ENCODE peak calls at places on chromosomes 5 and 9, in seven cellular contexts. One of them, this sample, is unnamed.

GRCh38 chr5:140481758-140482157 is 65.7 kb upstream of the EIF4EBP3 start:
- DNase-seq in hepatocyte: no peak
- DNase-seq in pancreas: no peak
- DNase-seq in left ventricle myocardium inferior: no peak
- DNase-seq in breast epithelium: no peak
- DNase-seq in tibial nerve: no peak
- DNase-seq in A549: no peak
- DNase-seq in this sample: no peak

GRCh38 chr5:172437445-172438303 is 16.7 kb downstream of the SH3PXD2B start:
- DNase-seq in hepatocyte: peak; percentile 79
- DNase-seq in pancreas: peak; percentile 75
- DNase-seq in left ventricle myocardium inferior: peak; percentile 63
- DNase-seq in breast epithelium: no peak
- DNase-seq in tibial nerve: peak; percentile 70
- DNase-seq in A549: peak; percentile 49
- DNase-seq in this sample: no peak

GRCh38 chr5:134851307-134851923 is 5.6 kb downstream of the C5orf24 start:
- DNase-seq in hepatocyte: no peak
- DNase-seq in pancreas: no peak
- DNase-seq in left ventricle myocardium inferior: no peak
- DNase-seq in breast epithelium: no peak
- DNase-seq in tibial nerve: no peak
- DNase-seq in A549: peak; percentile 57
- DNase-seq in this sample: no peak

GRCh38 chr9:106619211-106619610 is 243.8 kb upstream of the ZNF462 start:
- DNase-seq in hepatocyte: no peak
- DNase-seq in pancreas: no peak
- DNase-seq in left ventricle myocardium inferior: no peak
- DNase-seq in breast epithelium: no peak
- DNase-seq in tibial nerve: no peak
- DNase-seq in A549: no peak
- DNase-seq in this sample: no peak

GRCh38 chr5:58648846-58649245 is 66.0 kb downstream of the RAB3C start:
- DNase-seq in hepatocyte: no peak
- DNase-seq in pancreas: no peak
- DNase-seq in left ventricle myocardium inferior: no peak
- DNase-seq in breast epithelium: no peak
- DNase-seq in tibial nerve: no peak
- DNase-seq in A549: no peak
- DNase-seq in this sample: no peak

GRCh38 chr5:157456301-157456700 is 3.7 kb upstream of the NIPAL4 start:
- DNase-seq in hepatocyte: no peak
- DNase-seq in pancreas: no peak
- DNase-seq in left ventricle myocardium inferior: no peak
- DNase-seq in breast epithelium: no peak
- DNase-seq in tibial nerve: no peak
- DNase-seq in A549: no peak
- DNase-seq in this sample: no peak

GRCh38 chr9:126502417-126503332 is 111.1 kb upstream of the LMX1B start:
- DNase-seq in hepatocyte: no peak
- DNase-seq in pancreas: no peak
- DNase-seq in left ventricle myocardium inferior: no peak
- DNase-seq in breast epithelium: no peak
- DNase-seq in tibial nerve: no peak
- DNase-seq in A549: no peak
- DNase-seq in this sample: no peak

GRCh38 chr9:99305124-99305523 is 83.0 kb downstream of the SEC61B start:
- DNase-seq in hepatocyte: no peak
- DNase-seq in pancreas: no peak
- DNase-seq in left ventricle myocardium inferior: no peak
- DNase-seq in breast epithelium: no peak
- DNase-seq in tibial nerve: no peak
- DNase-seq in A549: no peak
- DNase-seq in this sample: no peak

GRCh38 chr9:75855509-75855908 is 35.0 kb upstream of the PCSK5 start:
- DNase-seq in hepatocyte: peak; percentile 43
- DNase-seq in pancreas: no peak
- DNase-seq in left ventricle myocardium inferior: no peak
- DNase-seq in breast epithelium: no peak
- DNase-seq in tibial nerve: peak; percentile 63
- DNase-seq in A549: peak; percentile 25
- DNase-seq in this sample: no peak

GRCh38 chr9:22169243-22169642 is 160.1 kb upstream of the CDKN2B start:
- DNase-seq in hepatocyte: no peak
- DNase-seq in pancreas: no peak
- DNase-seq in left ventricle myocardium inferior: no peak
- DNase-seq in breast epithelium: no peak
- DNase-seq in tibial nerve: no peak
- DNase-seq in A549: peak; percentile 55
- DNase-seq in this sample: no peak

GRCh38 chr9:136826703-136827582 is 15.3 kb upstream of the AJM1 start:
- DNase-seq in hepatocyte: no peak
- DNase-seq in pancreas: peak; percentile 98
- DNase-seq in left ventricle myocardium inferior: no peak
- DNase-seq in breast epithelium: no peak
- DNase-seq in tibial nerve: no peak
- DNase-seq in A549: no peak
- DNase-seq in this sample: no peak

GRCh38 chr5:168931638-168932345 is 352.6 kb upstream of the PANK3 start:
- DNase-seq in hepatocyte: peak; percentile 36
- DNase-seq in pancreas: no peak
- DNase-seq in left ventricle myocardium inferior: no peak
- DNase-seq in breast epithelium: no peak
- DNase-seq in tibial nerve: no peak
- DNase-seq in A549: no peak
- DNase-seq in this sample: no peak

GRCh38 chr5:121987052-121987684 is 25.4 kb downstream of the SRFBP1 start:
- DNase-seq in hepatocyte: no peak
- DNase-seq in pancreas: no peak
- DNase-seq in left ventricle myocardium inferior: no peak
- DNase-seq in breast epithelium: no peak
- DNase-seq in tibial nerve: no peak
- DNase-seq in A549: no peak
- DNase-seq in this sample: no peak

GRCh38 chr5:96146675-96147074 is 185.0 kb upstream of the ELL2 start:
- DNase-seq in hepatocyte: peak; percentile 13
- DNase-seq in pancreas: no peak
- DNase-seq in left ventricle myocardium inferior: no peak
- DNase-seq in breast epithelium: no peak
- DNase-seq in tibial nerve: no peak
- DNase-seq in A549: peak; percentile 52
- DNase-seq in this sample: no peak

GRCh38 chr9:16207161-16207560 is 654.3 kb downstream of the CCDC171 start:
- DNase-seq in hepatocyte: peak; percentile 50
- DNase-seq in pancreas: no peak
- DNase-seq in left ventricle myocardium inferior: peak; percentile 50
- DNase-seq in breast epithelium: no peak
- DNase-seq in tibial nerve: peak; percentile 57
- DNase-seq in A549: no peak
- DNase-seq in this sample: no peak

GRCh38 chr5:170522211-170523128 is 18.6 kb downstream of the KCNIP1 start:
- DNase-seq in hepatocyte: no peak
- DNase-seq in pancreas: peak; percentile 82
- DNase-seq in left ventricle myocardium inferior: no peak
- DNase-seq in breast epithelium: peak; percentile 64
- DNase-seq in tibial nerve: no peak
- DNase-seq in A549: peak; percentile 13
- DNase-seq in this sample: no peak

DNA sequence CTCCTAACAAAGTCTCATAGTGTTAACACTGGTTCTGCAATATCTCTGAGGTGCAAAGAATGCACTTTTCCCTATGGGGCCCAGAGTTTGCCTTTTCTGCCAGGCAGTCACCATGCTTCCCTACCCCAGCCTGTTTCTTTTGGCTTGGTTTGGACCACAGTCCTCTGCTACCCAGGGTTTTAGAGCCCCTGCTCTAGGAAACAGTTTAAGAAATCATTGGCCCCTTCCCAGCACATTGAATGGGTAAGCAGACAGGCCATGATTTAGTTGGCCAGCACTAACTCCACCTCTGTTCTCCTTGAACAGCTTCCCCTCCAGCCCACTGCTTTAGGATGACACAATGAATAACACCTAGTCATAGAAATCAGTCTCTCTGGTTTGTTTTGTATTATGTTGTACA is 73.2 kb downstream of the UBAP1 start:
- DNase-seq in hepatocyte: no peak
- DNase-seq in pancreas: no peak
- DNase-seq in left ventricle myocardium inferior: no peak
- DNase-seq in breast epithelium: no peak
- DNase-seq in tibial nerve: no peak
- DNase-seq in A549: no peak
- DNase-seq in this sample: no peak
- H3K4me1 ChIP-seq in hepatocyte: no peaks in the 10 kb centered on the region
- H3K4me1 ChIP-seq in pancreas: no peaks in the 10 kb centered on the region
- H3K4me1 ChIP-seq in left ventricle myocardium inferior: peaks cover 82% of the 10 kb centered on the region
- H3K4me1 ChIP-seq in breast epithelium: peaks cover 14% of the 10 kb centered on the region
- H3K4me1 ChIP-seq in tibial nerve: peaks cover 25% of the 10 kb centered on the region
- H3K4me1 ChIP-seq in A549: peaks cover 43% of the 10 kb centered on the region
- H3K4me1 ChIP-seq in this sample: peaks cover 34% of the 10 kb centered on the region

GRCh38 chr9:35734096-35734495 is 1.6 kb downstream of the CREB3 start:
- DNase-seq in hepatocyte: no peak
- DNase-seq in pancreas: no peak
- DNase-seq in left ventricle myocardium inferior: no peak
- DNase-seq in breast epithelium: no peak
- DNase-seq in tibial nerve: no peak
- DNase-seq in A549: no peak
- DNase-seq in this sample: no peak
- H3K4me1 ChIP-seq in hepatocyte: peaks cover 34% of the 10 kb centered on the region
- H3K4me1 ChIP-seq in pancreas: peaks cover 19% of the 10 kb centered on the region
- H3K4me1 ChIP-seq in left ventricle myocardium inferior: peaks cover 61% of the 10 kb centered on the region
- H3K4me1 ChIP-seq in breast epithelium: peaks cover 7% of the 10 kb centered on the region
- H3K4me1 ChIP-seq in tibial nerve: peaks cover 40% of the 10 kb centered on the region
- H3K4me1 ChIP-seq in A549: peaks cover 34% of the 10 kb centered on the region
- H3K4me1 ChIP-seq in this sample: peaks cover 16% of the 10 kb centered on the region

DNA sequence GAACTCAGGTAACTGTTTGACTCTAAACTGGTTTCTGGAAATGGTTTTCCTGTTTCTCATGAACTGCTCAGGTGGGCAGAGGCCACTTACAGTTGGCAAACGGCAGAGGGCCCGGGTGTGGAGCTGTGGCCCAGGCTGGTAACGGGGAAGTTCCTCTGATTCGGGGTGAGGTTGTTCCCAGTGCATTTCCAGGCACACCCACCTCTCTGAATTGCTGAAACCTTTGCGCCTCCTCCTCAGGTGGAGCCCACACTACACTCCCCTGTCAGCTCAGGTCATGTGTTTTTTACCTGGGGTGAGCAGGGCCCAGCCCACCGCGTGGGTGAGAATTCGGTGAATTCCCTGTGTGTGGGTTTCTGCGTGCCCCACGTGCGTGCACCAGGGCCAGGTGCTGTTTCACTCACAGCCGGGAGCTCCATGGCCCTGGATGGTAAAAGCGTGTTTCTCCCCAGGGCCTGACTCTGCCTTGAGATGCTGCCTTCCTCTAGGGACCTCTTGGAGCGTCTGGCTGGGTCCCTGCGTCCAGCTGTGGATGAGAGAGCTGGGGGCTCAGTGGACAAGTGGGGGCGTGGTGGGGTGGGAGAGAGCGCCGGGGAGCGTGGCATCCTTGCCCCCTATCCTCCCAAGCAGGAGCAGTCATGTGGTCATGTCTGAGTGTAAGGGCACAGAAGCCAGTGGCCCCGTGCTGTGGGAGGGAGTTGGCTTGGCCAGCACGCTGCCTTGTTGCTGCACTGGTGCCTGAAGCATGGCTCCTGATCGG is 33.5 kb upstream of the LPCAT1 start:
- DNase-seq in hepatocyte: no peak
- DNase-seq in pancreas: no peak
- DNase-seq in left ventricle myocardium inferior: no peak
- DNase-seq in breast epithelium: no peak
- DNase-seq in tibial nerve: no peak
- DNase-seq in A549: no peak
- DNase-seq in this sample: no peak
- H3K4me1 ChIP-seq in hepatocyte: no peaks in the 10 kb centered on the region
- H3K4me1 ChIP-seq in pancreas: no peaks in the 10 kb centered on the region
- H3K4me1 ChIP-seq in left ventricle myocardium inferior: peaks cover 4% of the 10 kb centered on the region
- H3K4me1 ChIP-seq in breast epithelium: no peaks in the 10 kb centered on the region
- H3K4me1 ChIP-seq in tibial nerve: peaks cover 14% of the 10 kb centered on the region
- H3K4me1 ChIP-seq in A549: peaks cover 24% of the 10 kb centered on the region
- H3K4me1 ChIP-seq in this sample: no peaks in the 10 kb centered on the region

GRCh38 chr9:95776131-95776530 is 99.4 kb upstream of the ERCC6L2 start:
- DNase-seq in hepatocyte: no peak
- DNase-seq in pancreas: no peak
- DNase-seq in left ventricle myocardium inferior: no peak
- DNase-seq in breast epithelium: no peak
- DNase-seq in tibial nerve: no peak
- DNase-seq in A549: no peak
- DNase-seq in this sample: no peak
- H3K4me1 ChIP-seq in hepatocyte: peaks cover 25% of the 10 kb centered on the region
- H3K4me1 ChIP-seq in pancreas: no peaks in the 10 kb centered on the region
- H3K4me1 ChIP-seq in left ventricle myocardium inferior: peaks cover 17% of the 10 kb centered on the region
- H3K4me1 ChIP-seq in breast epithelium: no peaks in the 10 kb centered on the region
- H3K4me1 ChIP-seq in tibial nerve: peaks cover 17% of the 10 kb centered on the region
- H3K4me1 ChIP-seq in A549: no peaks in the 10 kb centered on the region
- H3K4me1 ChIP-seq in this sample: no peaks in the 10 kb centered on the region

GRCh38 chr5:131375351-131375750 is 111.5 kb downstream of the CDC42SE2 start:
- DNase-seq in hepatocyte: no peak
- DNase-seq in pancreas: no peak
- DNase-seq in left ventricle myocardium inferior: no peak
- DNase-seq in breast epithelium: no peak
- DNase-seq in tibial nerve: no peak
- DNase-seq in A549: no peak
- DNase-seq in this sample: no peak

GRCh38 chr5:131379723-131380122 is 115.9 kb downstream of the CDC42SE2 start:
- DNase-seq in hepatocyte: peak; percentile 11
- DNase-seq in pancreas: no peak
- DNase-seq in left ventricle myocardium inferior: no peak
- DNase-seq in breast epithelium: no peak
- DNase-seq in tibial nerve: no peak
- DNase-seq in A549: peak; percentile 83
- DNase-seq in this sample: no peak

GRCh38 chr5:131381011-131381410 is 117.2 kb downstream of the CDC42SE2 start:
- DNase-seq in hepatocyte: no peak
- DNase-seq in pancreas: no peak
- DNase-seq in left ventricle myocardium inferior: no peak
- DNase-seq in breast epithelium: no peak
- DNase-seq in tibial nerve: no peak
- DNase-seq in A549: no peak
- DNase-seq in this sample: no peak

GRCh38 chr5:131379071-131379538 is 115.3 kb downstream of the CDC42SE2 start:
- DNase-seq in hepatocyte: no peak
- DNase-seq in pancreas: no peak
- DNase-seq in left ventricle myocardium inferior: no peak
- DNase-seq in breast epithelium: no peak
- DNase-seq in tibial nerve: no peak
- DNase-seq in A549: peak; percentile 23
- DNase-seq in this sample: no peak

GRCh38 chr5:131377785-131378325 is 114.0 kb downstream of the CDC42SE2 start:
- DNase-seq in hepatocyte: no peak
- DNase-seq in pancreas: no peak
- DNase-seq in left ventricle myocardium inferior: no peak
- DNase-seq in breast epithelium: no peak
- DNase-seq in tibial nerve: no peak
- DNase-seq in A549: no peak
- DNase-seq in this sample: no peak
- H3K4me1 ChIP-seq in hepatocyte: peaks cover 9% of the 10 kb centered on the region
- H3K4me1 ChIP-seq in pancreas: no peaks in the 10 kb centered on the region
- H3K4me1 ChIP-seq in left ventricle myocardium inferior: peaks cover 48% of the 10 kb centered on the region
- H3K4me1 ChIP-seq in breast epithelium: no peaks in the 10 kb centered on the region
- H3K4me1 ChIP-seq in tibial nerve: no peaks in the 10 kb centered on the region
- H3K4me1 ChIP-seq in A549: peaks cover 49% of the 10 kb centered on the region
- H3K4me1 ChIP-seq in this sample: peaks cover 47% of the 10 kb centered on the region

This sample was measured in thoracic aorta.